ENCODE peak calls at places on chromosomes 11 and 22, in eight cellular contexts. T is WTC11, I is osteoblast, O is fibroblast of lung, W is cardiac muscle cell, E is PC-9, S is right atrium auricular region, A is AG10803. R is an unnamed sample.
A peak's percentile ranks its signal among the peaks of the same experiment; 100 is the strongest.

GRCh38 chr22:22418957-22419356 is 89.6 kb downstream of the ZNF280B start:
- DNase-seq in T (no peak), I (no peak), O (no peak), W (no peak), E (no peak), S (no peak), A (no peak), R (no peak)

GRCh38 chr11:94671553-94672366 is 96.4 kb upstream of the AMOTL1 start:
- DNase-seq in T (no peak), I (no peak), O (no peak), W (no peak), E (no peak), S (no peak), A (peak; percentile 10), R (no peak)

GRCh38 chr11:31805629-31806185 is 5.4 kb downstream of the PAX6 start:
- DNase-seq in T (peak; percentile 70), I (peak; percentile 56), O (no peak), W (no peak), E (no peak), S (peak; percentile 40), A (no peak), R (no peak)

GRCh38 chr22:39953101-39953500 is 7.1 kb upstream of the TMA7B start:
- DNase-seq in T (no peak), I (no peak), O (no peak), W (no peak), E (no peak), S (no peak), A (no peak), R (no peak)

GRCh38 chr11:107860688-107861087 is 2.1 kb upstream of the SLC35F2 start:
- DNase-seq in T (no peak), I (no peak), O (no peak), W (no peak), E (no peak), S (no peak), A (no peak), R (no peak)

GRCh38 chr11:62688481-62688880 is 849 bp downstream of the LRRN4CL start:
- DNase-seq in T (no peak), I (no peak), O (no peak), W (no peak), E (no peak), S (no peak), A (peak; percentile 29), R (no peak)

GRCh38 chr11:8873966-8874365 is 37.0 kb upstream of the AKIP1 start:
- DNase-seq in T (no peak), I (no peak), O (peak; percentile 4), W (peak; percentile 35), E (no peak), S (no peak), A (no peak), R (no peak)

GRCh38 chr11:114061053-114062049 is 1.8 kb downstream of the ZBTB16 start:
- DNase-seq in T (peak; percentile 20), I (peak; percentile 91), O (peak; percentile 68), W (peak; percentile 59), E (no peak), S (no peak), A (no peak), R (peak; percentile 81)

GRCh38 chr11:37100008-37100407 is 502.0 kb upstream of the RAG2 start:
- DNase-seq in T (no peak), I (no peak), O (no peak), W (no peak), E (no peak), S (no peak), A (no peak), R (no peak)

GRCh38 chr22:29214232-29214631 is 8.5 kb downstream of the EMID1 start:
- DNase-seq in T (no peak), I (peak; percentile 57), O (no peak), W (no peak), E (no peak), S (no peak), A (no peak), R (no peak)

GRCh38 chr11:87719311-87720073 is 455.8 kb downstream of the RAB38 start:
- DNase-seq in T (no peak), I (no peak), O (no peak), W (no peak), E (no peak), S (no peak), A (peak; percentile 4), R (no peak)

GRCh38 chr11:62710001-62710345 is 2.5 kb downstream of the GNG3 start:
- DNase-seq in T (no peak), I (peak; percentile 88), O (peak; percentile 55), W (peak; percentile 48), E (no peak), S (no peak), A (peak; percentile 50), R (no peak)

GRCh38 chr11:110429614-110430266 is at the start of gene FDX1:
- DNase-seq in T (peak; percentile 88), I (peak; percentile 94), O (peak; percentile 76), W (peak; percentile 90), E (peak; percentile 73), S (peak; percentile 79), A (peak; percentile 63), R (peak; percentile 92)

DNA sequence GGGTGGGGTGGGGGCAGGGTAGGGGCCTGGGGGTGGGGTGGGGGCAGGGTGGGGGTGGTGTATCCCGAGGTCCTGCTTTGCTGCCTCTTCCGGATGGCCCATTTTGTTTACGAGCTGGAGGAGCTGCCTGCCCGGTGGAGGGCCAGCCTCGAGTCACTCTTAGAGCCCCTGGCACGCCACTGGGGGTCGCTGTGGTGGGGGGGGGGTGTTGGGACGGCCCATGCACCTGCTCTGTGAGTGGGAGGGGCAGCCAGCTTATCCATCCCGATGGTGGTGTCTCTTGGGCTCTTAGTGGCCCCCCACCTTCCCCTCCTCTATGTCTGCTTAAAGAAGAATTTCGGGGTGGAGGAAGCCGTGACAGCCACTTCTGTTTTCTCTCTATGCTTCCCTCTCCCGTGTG is 24.6 kb downstream of the MRGPRD start:
- DNase-seq in T (peak; percentile 49), I (peak; percentile 80), O (no peak), W (no peak), E (no peak), S (no peak), A (no peak), R (no peak)
- TF ChIP-seq CTCF in T (no peak), I (peak; percentile 10), O (peak; percentile 22), W (peak; percentile 34), E (peak; percentile 43), S (no peak), A (peak; percentile 14), R (peak; percentile 56)

GRCh38 chr11:82174610-82175009 is 559.1 kb downstream of the FAM181B start:
- DNase-seq in T (peak; percentile 21), I (no peak), O (no peak), W (no peak), E (no peak), S (no peak), A (no peak), R (no peak)
- TF ChIP-seq CTCF in T (peak; percentile 51), I (no peak), O (no peak), W (no peak), E (peak; percentile 61), S (no peak), A (no peak), R (peak; percentile 38)

GRCh38 chr11:60946601-60947265 is 5.2 kb downstream of the SLC15A3 start:
- DNase-seq in T (no peak), I (no peak), O (no peak), W (no peak), E (no peak), S (no peak), A (peak; percentile 49), R (no peak)

GRCh38 chr11:60945295-60945667 is 6.7 kb downstream of the SLC15A3 start:
- DNase-seq in T (no peak), I (no peak), O (no peak), W (no peak), E (no peak), S (no peak), A (no peak), R (no peak)

GRCh38 chr11:60942207-60942606 is 9.8 kb downstream of the SLC15A3 start:
- DNase-seq in T (no peak), I (no peak), O (no peak), W (no peak), E (no peak), S (no peak), A (no peak), R (no peak)

GRCh38 chr11:60942970-60943565 is 8.9 kb downstream of the SLC15A3 start:
- DNase-seq in T (no peak), I (no peak), O (no peak), W (no peak), E (peak; percentile 86), S (no peak), A (no peak), R (no peak)

DNA sequence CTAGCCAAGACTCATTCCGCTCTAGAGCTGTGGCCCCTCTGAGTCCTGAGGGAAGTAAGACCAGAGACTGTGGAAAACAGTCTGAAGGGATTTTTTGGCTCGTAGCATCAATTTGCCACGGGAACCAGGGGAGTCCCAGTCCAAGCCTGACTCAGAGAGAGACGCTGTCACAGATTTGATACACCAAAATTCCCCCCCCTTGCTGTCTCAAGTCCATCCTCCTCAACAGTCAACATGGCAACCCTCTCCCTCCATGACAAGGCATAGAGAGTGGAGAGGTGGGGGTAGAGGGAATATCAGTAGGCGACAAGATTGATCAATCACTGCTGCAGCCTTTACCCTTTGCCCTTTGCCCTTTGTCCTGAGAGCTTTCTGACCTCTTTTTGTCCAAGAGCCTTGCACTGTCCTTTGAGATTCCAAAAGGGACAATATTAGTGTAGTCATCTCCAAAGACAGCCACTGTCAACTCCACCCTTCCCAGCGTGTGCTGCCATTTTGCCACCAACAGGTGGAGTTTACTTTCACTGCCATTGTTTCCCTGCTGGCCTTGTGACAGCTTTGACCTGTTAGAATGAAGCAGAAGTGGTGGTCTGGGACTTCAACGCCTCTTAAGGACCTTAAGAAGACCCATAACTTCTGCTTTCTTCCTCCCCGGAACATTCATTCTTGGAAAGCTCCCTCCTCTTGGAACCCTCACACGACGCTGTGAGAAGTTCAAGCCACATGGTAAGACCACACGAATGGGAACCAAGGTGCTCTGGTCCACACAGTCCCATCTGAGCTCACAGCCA is 7.3 kb downstream of the SLC15A3 start:
- DNase-seq in T (no peak), I (no peak), O (no peak), W (no peak), E (no peak), S (no peak), A (no peak), R (no peak)
- TF ChIP-seq CTCF in T (peak; percentile 14), I (peak; percentile 10), O (peak; percentile 19), W (peak; percentile 21), E (peak; percentile 32), S (no peak), A (peak; percentile 16), R (peak; percentile 54)

DNA sequence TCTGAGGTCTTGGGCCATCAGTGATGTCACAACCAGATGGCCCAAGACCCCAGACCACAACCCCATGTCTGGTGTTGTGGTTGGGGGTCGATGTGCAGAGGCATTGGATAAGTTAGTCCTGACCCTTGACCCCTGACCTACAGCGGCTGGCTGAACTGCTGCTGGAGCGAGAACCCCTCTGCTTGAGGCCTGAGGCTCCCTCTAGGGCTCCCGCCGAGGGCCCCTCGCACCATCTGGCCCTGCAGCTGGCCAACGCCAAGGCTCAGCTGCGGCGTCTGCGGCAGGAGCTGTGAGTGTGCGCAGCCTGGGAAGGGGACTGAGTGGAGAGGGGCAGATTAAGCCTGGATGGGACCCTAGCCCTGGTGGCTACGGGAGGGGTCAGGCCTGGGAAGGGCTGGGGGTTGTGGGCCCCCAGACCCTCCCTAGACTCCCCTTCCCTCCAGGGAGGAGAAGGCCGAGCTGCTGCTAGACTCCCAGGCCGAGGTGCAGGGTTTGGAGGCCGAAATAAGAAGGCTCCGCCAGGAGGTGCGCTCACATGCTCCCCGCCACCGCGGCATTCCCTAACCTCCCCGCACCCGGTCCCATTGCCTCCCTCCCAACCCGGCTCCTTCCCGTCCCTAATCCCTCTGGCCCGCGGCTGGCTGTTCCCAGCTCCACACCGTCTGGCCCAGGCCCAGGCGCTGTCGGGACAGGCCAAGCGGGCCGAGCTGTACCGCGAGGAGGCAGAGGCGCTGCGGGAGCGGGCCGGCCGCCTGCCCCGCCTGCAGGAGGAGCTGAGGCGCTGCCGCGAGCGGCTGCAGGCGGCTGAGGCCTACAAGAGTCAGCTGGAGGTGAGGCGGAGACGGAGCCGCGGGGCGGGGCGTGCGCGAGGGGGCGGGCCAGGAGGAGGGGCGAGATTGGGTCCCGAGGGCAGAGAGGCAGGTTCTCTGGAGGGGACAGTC is 2.1 kb downstream of the CCDC88B start:
- DNase-seq in T (peak; percentile 97), I (peak; percentile 100), O (peak; percentile 84), W (peak; percentile 93), E (peak; percentile 98), S (peak; percentile 85), A (peak; percentile 88), R (peak; percentile 91)
- TF ChIP-seq CTCF in T (no peak), I (peak; percentile 36), O (peak; percentile 9), W (peak; percentile 54), E (peak; percentile 58), S (peak; percentile 28), A (peak; percentile 29), R (peak; percentile 71)

R was measured in chondrocyte.